ENCODE peak calls at places on chromosomes 5 and 9, in seven cellular contexts. Y is endothelial cell of umbilical vein, C is transverse colon, O is mucosa of gallbladder, P is endothelial cell, G is LoVo, H is adipocyte. S is an unnamed sample.

GRCh38 chr9:18606831-18607230 is 132.9 kb downstream of the ADAMTSL1 start:
- DNase-seq in G (no peak), H (no peak), P (no peak), O (no peak), C (no peak), Y (peak), S (no peak)

GRCh38 chr9:72880821-72881220 is 72.0 kb downstream of the ALDH1A1 start:
- DNase-seq in H (no peak), C (no peak), Y (no peak), O (no peak), P (no peak), G (no peak), S (no peak)

GRCh38 chr5:169350016-169350415 is 49.1 kb upstream of the SLIT3 start:
- DNase-seq in Y (peak), G (no peak), C (no peak), H (peak), O (no peak), P (no peak), S (no peak)

GRCh38 chr9:84851935-84852585 is 182.5 kb downstream of the NTRK2 start:
- DNase-seq in O (peak), Y (peak), G (peak), P (no peak), C (no peak), H (peak), S (no peak)

GRCh38 chr5:157459715-157460599 is at the start of gene NIPAL4:
- DNase-seq in O (no peak), Y (no peak), C (peak), P (peak), G (peak), H (peak), S (peak)

GRCh38 chr5:78693339-78693738 is 44.8 kb upstream of the LHFPL2 start:
- DNase-seq in Y (no peak), G (no peak), P (no peak), C (no peak), H (no peak), O (no peak), S (no peak)

GRCh38 chr5:54227109-54227508 is 83.3 kb downstream of the ARL15 start:
- DNase-seq in H (no peak), O (no peak), P (no peak), G (no peak), C (no peak), Y (no peak), S (no peak)

GRCh38 chr5:15366676-15367391 is 133.1 kb upstream of the FBXL7 start:
- DNase-seq in O (no peak), G (no peak), H (no peak), P (no peak), C (no peak), Y (peak), S (no peak)

S was measured in glutamatergic neuron.